ENCODE peak calls at places on chromosomes 11 and 22, in six cellular contexts. W is transverse colon, K is H1, C is HepG2, P is sigmoid colon, Q is K562. A is an unnamed sample.

GRCh38 chr11:93116641-93117577 is 80.9 kb downstream of the SLC36A4 start:
- DNase-seq in W (peak; percentile 86), K (peak; percentile 49), C (no peak), P (no peak), Q (no peak), A (no peak)

GRCh38 chr11:102223859-102224258 is 93.4 kb upstream of the BIRC3 start:
- DNase-seq in W (no peak), K (no peak), C (no peak), P (no peak), Q (no peak), A (no peak)

GRCh38 chr11:113603277-113604059 is 102.6 kb downstream of the TMPRSS5 start:
- DNase-seq in W (no peak), K (no peak), C (no peak), P (no peak), Q (no peak), A (no peak)

GRCh38 chr22:35559354-35560005 is 18.8 kb downstream of the RASD2 start:
- DNase-seq in W (no peak), K (no peak), C (no peak), P (no peak), Q (no peak), A (no peak)

GRCh38 chr11:120388261-120388660 is 52.0 kb downstream of the ARHGEF12 start:
- DNase-seq in W (no peak), K (no peak), C (peak; percentile 48), P (no peak), Q (no peak), A (no peak)

GRCh38 chr11:818396-819128 is at the start of gene PNPLA2:
- DNase-seq in W (peak; percentile 75), K (no peak), C (peak; percentile 74), P (no peak), Q (no peak), A (peak; percentile 79)

GRCh38 chr22:45268958-45269844 is 15.5 kb upstream of the UPK3A start:
- DNase-seq in W (peak; percentile 91), K (no peak), C (no peak), P (peak; percentile 92), Q (peak; percentile 86), A (peak; percentile 98)

GRCh38 chr11:120334894-120335462 is 1.2 kb upstream of the ARHGEF12 start:
- DNase-seq in W (peak; percentile 74), K (no peak), C (peak; percentile 74), P (peak; percentile 82), Q (peak; percentile 70), A (no peak)

GRCh38 chr11:130454495-130455262 is 6.2 kb downstream of the ADAMTS15 start:
- DNase-seq in W (no peak), K (no peak), C (no peak), P (no peak), Q (no peak), A (no peak)

GRCh38 chr11:119065369-119065768 is 2.2 kb upstream of the VPS11 start:
- DNase-seq in W (peak; percentile 20), K (no peak), C (peak; percentile 47), P (no peak), Q (peak; percentile 72), A (no peak)

GRCh38 chr11:93000511-93001476 is 31.3 kb downstream of the MTNR1B start:
- DNase-seq in W (no peak), K (no peak), C (peak; percentile 10), P (no peak), Q (peak; percentile 53), A (no peak)

GRCh38 chr22:27463121-27463520 is 338.4 kb downstream of the MN1 start:
- DNase-seq in W (no peak), K (no peak), C (no peak), P (no peak), Q (no peak), A (no peak)

GRCh38 chr22:27461470-27461869 is 340.1 kb downstream of the MN1 start:
- DNase-seq in W (no peak), K (peak; percentile 75), C (no peak), P (no peak), Q (no peak), A (no peak)

GRCh38 chr22:27459955-27460354 is 341.6 kb downstream of the MN1 start:
- DNase-seq in W (no peak), K (no peak), C (no peak), P (no peak), Q (no peak), A (no peak)

GRCh38 chr22:27462190-27462589 is 339.4 kb downstream of the MN1 start:
- DNase-seq in W (no peak), K (no peak), C (peak; percentile 29), P (no peak), Q (no peak), A (no peak)

DNA sequence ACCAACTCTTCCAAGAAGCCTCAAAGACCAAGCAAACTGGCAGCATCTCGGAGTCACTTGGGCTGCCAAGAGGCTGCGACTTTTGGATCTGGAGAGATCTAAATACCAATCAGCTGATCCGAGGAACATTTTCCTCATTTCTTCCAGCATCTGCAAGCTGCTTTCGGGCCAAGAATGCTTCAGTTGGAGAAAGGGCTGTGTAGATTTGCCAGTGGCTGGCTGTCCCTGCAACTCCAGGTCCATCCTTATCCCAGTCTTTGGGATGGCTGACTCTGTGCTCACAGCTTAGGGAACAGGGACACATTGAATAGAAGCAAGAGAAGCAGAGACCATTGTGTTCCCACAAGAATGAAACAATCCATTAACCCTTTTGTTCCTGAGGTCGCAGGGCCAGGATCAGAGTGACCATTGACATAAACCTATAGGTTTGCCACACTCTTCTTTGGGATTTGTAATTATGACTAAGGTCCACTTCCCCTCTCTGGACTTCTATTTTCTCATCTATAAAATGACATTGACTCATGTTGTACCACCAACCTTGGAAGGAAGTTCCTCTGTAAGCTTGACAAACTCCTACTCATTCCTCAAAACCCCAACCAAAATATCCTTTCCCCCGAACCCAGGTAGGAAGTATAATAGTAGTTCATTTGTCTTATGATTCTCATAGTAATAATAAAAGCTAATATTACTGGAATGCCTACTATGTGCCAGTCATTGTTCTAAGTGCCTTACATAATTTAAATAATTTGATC is 340.8 kb downstream of the MN1 start:
- DNase-seq in W (no peak), K (no peak), C (no peak), P (peak; percentile 73), Q (no peak), A (no peak)
- TF ChIP-seq POLR2AphosphoS5 in W (peak; percentile 29), K (no peak), C (no peak), P (no peak), Q (no peak), A (no peak)

GRCh38 chr11:62592216-62592815 is 993 bp upstream of the TUT1 start:
- DNase-seq in W (no peak), K (no peak), C (no peak), P (no peak), Q (peak; percentile 59), A (no peak)

GRCh38 chr11:62595124-62595523 is 3.8 kb upstream of the TUT1 start:
- DNase-seq in W (no peak), K (no peak), C (no peak), P (no peak), Q (no peak), A (no peak)

GRCh38 chr11:62591448-62592215 is at the start of gene TUT1:
- DNase-seq in W (peak; percentile 97), K (peak; percentile 97), C (peak; percentile 98), P (peak; percentile 99), Q (peak; percentile 91), A (peak; percentile 97)

GRCh38 chr11:62592989-62593421 is 1.7 kb upstream of the TUT1 start:
- DNase-seq in W (no peak), K (no peak), C (no peak), P (no peak), Q (no peak), A (no peak)

GRCh38 chr11:62593434-62594044 is 2.2 kb upstream of the TUT1 start:
- DNase-seq in W (peak; percentile 87), K (no peak), C (peak; percentile 59), P (peak; percentile 90), Q (peak; percentile 72), A (peak; percentile 92)
- TF ChIP-seq POLR2AphosphoS5 in W (peak; percentile 22), K (peak; percentile 43), C (no peak), P (no peak), Q (no peak), A (peak; percentile 50)

GRCh38 chr22:18103527-18104269 is 6.9 kb upstream of the TUBA8 start:
- DNase-seq in W (no peak), K (no peak), C (no peak), P (no peak), Q (no peak), A (peak; percentile 57)
- TF ChIP-seq POLR2AphosphoS5 in W (no peak), K (no peak), C (no peak), P (no peak), Q (no peak), A (no peak)

DNA sequence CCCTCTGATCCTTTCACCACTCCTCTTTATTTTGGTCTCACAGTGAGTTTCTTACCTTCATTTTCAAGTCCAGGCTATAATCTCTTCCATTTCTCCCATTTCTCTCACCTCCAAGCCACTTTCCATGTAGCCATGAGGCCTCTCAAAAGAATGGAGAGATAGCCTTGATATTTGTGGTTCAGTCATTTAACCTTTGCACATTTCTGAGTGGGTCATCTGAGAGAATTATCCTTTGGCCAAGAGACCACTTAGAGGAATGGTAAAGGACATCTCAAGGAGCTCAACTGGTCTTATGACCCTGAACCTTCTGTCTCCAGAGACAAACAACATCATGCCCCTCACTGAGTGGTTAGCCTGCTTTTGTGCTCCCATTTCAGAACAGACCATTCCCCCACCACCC is 121.1 kb downstream of the KIRREL3 start:
- DNase-seq in W (no peak), K (no peak), C (no peak), P (no peak), Q (no peak), A (no peak)
- TF ChIP-seq POLR2AphosphoS5 in W (no peak), K (no peak), C (no peak), P (no peak), Q (no peak), A (no peak)

GRCh38 chr11:109971184-109971523 is 122.0 kb upstream of the ZC3H12C start:
- DNase-seq in W (no peak), K (no peak), C (no peak), P (no peak), Q (no peak), A (no peak)

GRCh38 chr11:109972939-109973338 is 120.3 kb upstream of the ZC3H12C start:
- DNase-seq in W (no peak), K (no peak), C (no peak), P (no peak), Q (no peak), A (no peak)

GRCh38 chr11:109970516-109971183 is 122.5 kb upstream of the ZC3H12C start:
- DNase-seq in W (no peak), K (no peak), C (no peak), P (no peak), Q (no peak), A (no peak)

GRCh38 chr11:109968781-109969180 is 124.4 kb upstream of the ZC3H12C start:
- DNase-seq in W (no peak), K (no peak), C (no peak), P (no peak), Q (peak; percentile 13), A (no peak)

GRCh38 chr11:109972181-109972715 is 120.9 kb upstream of the ZC3H12C start:
- DNase-seq in W (no peak), K (no peak), C (no peak), P (no peak), Q (no peak), A (no peak)
- TF ChIP-seq POLR2AphosphoS5 in W (no peak), K (no peak), C (no peak), P (no peak), Q (no peak), A (no peak)

GRCh38 chr11:74929431-74930363 is 19.2 kb downstream of the XRRA1 start:
- DNase-seq in W (peak; percentile 67), K (no peak), C (peak; percentile 89), P (peak; percentile 83), Q (peak; percentile 57), A (no peak)
- TF ChIP-seq POLR2AphosphoS5 in W (no peak), K (no peak), C (no peak), P (no peak), Q (no peak), A (no peak)

A was measured in spleen.